ENCODE peak calls at places on chromosomes 2 and 18, in six cellular contexts. One of them, this sample, is unnamed.

GRCh38 chr2:202750778-202751427 is 116.1 kb downstream of the FAM117B start:
- DNase-seq in lung microvascular endothelial cell: peak
- DNase-seq in left lung: no peak
- DNase-seq in T-helper 2 cell: no peak
- DNase-seq in KG1: no peak
- DNase-seq in mucosa of gallbladder: no peak
- DNase-seq in this sample: peak

GRCh38 chr2:189137519-189137918 is 42.0 kb downstream of the COL5A2 start:
- DNase-seq in left lung: no peak
- DNase-seq in T-helper 2 cell: no peak
- DNase-seq in lung microvascular endothelial cell: no peak
- DNase-seq in mucosa of gallbladder: no peak
- DNase-seq in KG1: no peak
- DNase-seq in this sample: no peak

GRCh38 chr18:12048010-12048826 is 45.4 kb upstream of the ANKRD62 start:
- DNase-seq in KG1: no peak
- DNase-seq in T-helper 2 cell: no peak
- DNase-seq in mucosa of gallbladder: no peak
- DNase-seq in lung microvascular endothelial cell: no peak
- DNase-seq in left lung: peak
- DNase-seq in this sample: no peak

GRCh38 chr2:86788881-86789686 is 1.6 kb downstream of the CD8A start:
- DNase-seq in T-helper 2 cell: peak
- DNase-seq in mucosa of gallbladder: no peak
- DNase-seq in KG1: no peak
- DNase-seq in left lung: no peak
- DNase-seq in lung microvascular endothelial cell: peak
- DNase-seq in this sample: no peak

GRCh38 chr2:215503381-215503780 is 67.5 kb upstream of the FN1 start:
- DNase-seq in T-helper 2 cell: no peak
- DNase-seq in lung microvascular endothelial cell: no peak
- DNase-seq in KG1: no peak
- DNase-seq in mucosa of gallbladder: no peak
- DNase-seq in left lung: no peak
- DNase-seq in this sample: no peak

GRCh38 chr2:5576015-5576414 is 116.2 kb upstream of the SOX11 start:
- DNase-seq in left lung: no peak
- DNase-seq in T-helper 2 cell: no peak
- DNase-seq in lung microvascular endothelial cell: no peak
- DNase-seq in KG1: no peak
- DNase-seq in mucosa of gallbladder: no peak
- DNase-seq in this sample: no peak

GRCh38 chr2:109531896-109532727 is 81.7 kb downstream of the SEPTIN10 start:
- DNase-seq in mucosa of gallbladder: no peak
- DNase-seq in lung microvascular endothelial cell: no peak
- DNase-seq in left lung: no peak
- DNase-seq in KG1: no peak
- DNase-seq in T-helper 2 cell: no peak
- DNase-seq in this sample: no peak

GRCh38 chr2:71306762-71307161 is 24.8 kb upstream of the ZNF638 start:
- DNase-seq in KG1: no peak
- DNase-seq in lung microvascular endothelial cell: no peak
- DNase-seq in left lung: no peak
- DNase-seq in T-helper 2 cell: no peak
- DNase-seq in mucosa of gallbladder: no peak
- DNase-seq in this sample: no peak

This sample was measured in dermis blood vessel endothelial cell.